ENCODE peak calls at places on chromosomes 11 and 22, in four cellular contexts. Q is CD8-positive, alpha-beta memory T cell; Z is HT1080; V is NCI-H460. I is an unnamed sample.

GRCh38 chr11:15499684-15500083 is 385.0 kb downstream of the INSC start:
- DNase-seq in Q (no peak), Z (no peak), V (no peak), I (no peak)

GRCh38 chr11:47047972-47048371 is 111.4 kb downstream of the CSTPP1 start:
- DNase-seq in V (no peak), Q (no peak), Z (no peak), I (no peak)

GRCh38 chr11:13669544-13670488 is 1.3 kb downstream of the FAR1 start:
- DNase-seq in Z (peak), Q (no peak), V (no peak), I (no peak)

GRCh38 chr11:113874920-113875413 is 405 bp downstream of the USP28 start:
- DNase-seq in Z (no peak), Q (no peak), V (no peak), I (no peak)

GRCh38 chr11:113014731-113015455 is 53.7 kb downstream of the NCAM1 start:
- DNase-seq in Z (no peak), Q (no peak), V (no peak), I (no peak)

GRCh38 chr11:123580557-123581275 is 73.7 kb downstream of the SCN3B start:
- DNase-seq in V (peak), Z (peak), Q (peak), I (no peak)

GRCh38 chr11:67248653-67249052 is 17.6 kb upstream of the GRK2 start:
- DNase-seq in V (no peak), Q (no peak), Z (no peak), I (no peak)

GRCh38 chr11:128165572-128165971 is 421.8 kb downstream of the ETS1 start:
- DNase-seq in V (no peak), Z (no peak), Q (no peak), I (no peak)

GRCh38 chr22:27129266-27129665 is 471.9 kb downstream of the MIAT start:
- DNase-seq in Q (no peak), V (peak), Z (peak), I (no peak)

GRCh38 chr22:39567135-39567946 is 3.2 kb upstream of the CACNA1I start:
- DNase-seq in V (no peak), Z (no peak), Q (peak), I (no peak)

GRCh38 chr11:44343778-44344424 is 34.0 kb upstream of the ALX4 start:
- DNase-seq in Z (no peak), Q (no peak), V (no peak), I (no peak)

GRCh38 chr11:111917788-111918187 is 925 bp upstream of the C11orf52 start:
- DNase-seq in V (no peak), Z (no peak), Q (no peak), I (no peak)

GRCh38 chr11:2794947-2795346 is 90.6 kb downstream of the CDKN1C start:
- DNase-seq in Q (no peak), Z (no peak), V (no peak), I (no peak)

GRCh38 chr11:118238947-118239346 is 13.2 kb downstream of the MPZL3 start:
- DNase-seq in V (no peak), Q (no peak), Z (no peak), I (no peak)

GRCh38 chr11:89220684-89221339 is 43.1 kb downstream of the TYR start:
- DNase-seq in Q (no peak), Z (no peak), V (no peak), I (no peak)

GRCh38 chr22:38317995-38318715 is 922 bp upstream of the CSNK1E start:
- DNase-seq in V (peak), Q (no peak), Z (peak), I (peak)

GRCh38 chr11:62352355-62353336 is 15.4 kb downstream of the ASRGL1 start:
- DNase-seq in Z (no peak), V (no peak), Q (no peak), I (no peak)

GRCh38 chr11:117814204-117814765 is 10.3 kb downstream of the FXYD2 start:
- DNase-seq in Q (no peak), V (no peak), Z (no peak), I (no peak)